ENCODE peak calls at places on chromosomes 1 and 21, in six cellular contexts. A, C, N, X, J and D are unnamed samples.

GRCh38 chr1:9900142-9901043 is 9.7 kb downstream of the CTNNBIP1 start:
- DNase-seq in N (no peak), A (peak), X (peak), J (peak), C (no peak), D (peak)

GRCh38 chr1:160083968-160084770 is 2.8 kb downstream of the KCNJ9 start:
- DNase-seq in C (peak), N (no peak), X (peak), J (peak), A (peak), D (peak)

GRCh38 chr21:46229133-46229922 is 754 bp upstream of the LSS start:
- DNase-seq in X (no peak), J (no peak), A (no peak), C (no peak), N (no peak), D (peak)

GRCh38 chr21:21624674-21625073 is 626.5 kb downstream of the NCAM2 start:
- DNase-seq in C (no peak), X (no peak), J (no peak), A (no peak), N (no peak), D (no peak)

GRCh38 chr1:222373831-222374603 is 173.9 kb downstream of the HHIPL2 start:
- DNase-seq in C (no peak), A (no peak), J (no peak), N (no peak), X (no peak), D (no peak)

GRCh38 chr1:17189632-17190525 is 15.0 kb upstream of the PADI1 start:
- DNase-seq in X (no peak), C (no peak), N (peak), J (no peak), A (no peak), D (no peak)

GRCh38 chr1:215489771-215490566 is 77.1 kb upstream of the KCTD3 start:
- DNase-seq in N (no peak), X (no peak), C (no peak), A (no peak), J (no peak), D (no peak)

GRCh38 chr1:117371436-117372151 is 4.3 kb downstream of the MAN1A2 start:
- DNase-seq in A (no peak), N (peak), J (no peak), X (peak), C (no peak), D (no peak)

GRCh38 chr1:14228677-14229076 is 369.8 kb upstream of the KAZN start:
- DNase-seq in N (no peak), A (no peak), C (no peak), J (no peak), X (no peak), D (no peak)

GRCh38 chr1:8739377-8739776 is 78.1 kb downstream of the RERE start:
- DNase-seq in C (no peak), J (no peak), A (no peak), X (no peak), N (no peak), D (no peak)